ENCODE peak calls at places on chromosomes 7 and 10, in five cellular contexts. B is pons; C is activated naive CD4-positive, alpha-beta T cell; W is neural crest cell; R is stimulated activated CD8-positive, alpha-beta memory T cell treated with anti-CD3 and anti-CD28 coated beads, Interleukin-4, amount 100 ng/mL, for 1 hour. A is an unnamed sample.
A peak's percentile ranks its signal among the peaks of the same experiment; 100 is the strongest.

GRCh38 chr7:341841-342638 is 52.1 kb downstream of the FOXL3 start:
- DNase-seq in B (peak; percentile 96), C (no peak), W (no peak), R (no peak), A (no peak)

GRCh38 chr7:13988765-13989137 is 715 bp downstream of the ETV1 start:
- DNase-seq in B (peak; percentile 46), C (no peak), W (no peak), R (no peak), A (no peak)

GRCh38 chr7:142566291-142566690 is 183.0 kb upstream of the PRSS1 start:
- DNase-seq in B (no peak), C (no peak), W (no peak), R (no peak), A (no peak)

GRCh38 chr7:28623863-28624262 is 211.5 kb downstream of the CREB5 start:
- DNase-seq in B (no peak), C (no peak), W (no peak), R (no peak), A (no peak)

GRCh38 chr10:57338823-57339558 is 928.7 kb downstream of the IPMK start:
- DNase-seq in B (peak; percentile 29), C (no peak), W (peak; percentile 23), R (no peak), A (peak; percentile 33)

GRCh38 chr7:32658034-32658944 is 163.0 kb downstream of the AVL9 start:
- DNase-seq in B (peak; percentile 10), C (no peak), W (no peak), R (no peak), A (no peak)

GRCh38 chr10:30028452-30029045 is 30.8 kb downstream of the JCAD start:
- DNase-seq in B (no peak), C (no peak), W (no peak), R (no peak), A (no peak)

GRCh38 chr7:43879477-43879876 is 10.2 kb upstream of the MRPS24 start:
- DNase-seq in B (no peak), C (no peak), W (no peak), R (no peak), A (no peak)

GRCh38 chr10:29473087-29473356 is 161.7 kb downstream of the SVIL start:
- DNase-seq in B (no peak), C (no peak), W (no peak), R (no peak), A (no peak)

GRCh38 chr7:97407106-97407505 is 289.6 kb downstream of the SDHAF3 start:
- DNase-seq in B (no peak), C (no peak), W (no peak), R (no peak), A (no peak)

GRCh38 chr10:128623776-128624175 is 497.6 kb upstream of the MKI67 start:
- DNase-seq in B (no peak), C (no peak), W (no peak), R (no peak), A (no peak)

GRCh38 chr7:30206466-30206865 is 71.7 kb downstream of the MTURN start:
- DNase-seq in B (no peak), C (no peak), W (no peak), R (no peak), A (no peak)

GRCh38 chr7:27032843-27033242 is 63.0 kb downstream of the HOXA1 start:
- DNase-seq in B (no peak), C (no peak), W (no peak), R (no peak), A (no peak)

GRCh38 chr7:1781369-1781768 is 111.3 kb downstream of the ELFN1 start:
- DNase-seq in B (no peak), C (no peak), W (no peak), R (no peak), A (no peak)

GRCh38 chr10:103545771-103546281 is 52.3 kb downstream of the NEURL1 start:
- DNase-seq in B (no peak), C (no peak), W (no peak), R (no peak), A (no peak)

GRCh38 chr10:24299587-24300258 is 90.8 kb downstream of the KIAA1217 start:
- DNase-seq in B (no peak), C (no peak), W (no peak), R (no peak), A (no peak)

GRCh38 chr10:75899816-75900357 is 468.5 kb downstream of the LRMDA start:
- DNase-seq in B (no peak), C (no peak), W (no peak), R (no peak), A (no peak)

GRCh38 chr7:24341677-24342076 is 57.7 kb downstream of the NPY start:
- DNase-seq in B (no peak), C (no peak), W (no peak), R (no peak), A (no peak)

GRCh38 chr10:13651969-13652720 is 65.4 kb downstream of the PRPF18 start:
- DNase-seq in B (no peak), C (no peak), W (no peak), R (no peak), A (no peak)

GRCh38 chr7:129644634-129645230 is 33.2 kb downstream of the NRF1 start:
- DNase-seq in B (peak; percentile 85), C (no peak), W (no peak), R (no peak), A (no peak)

GRCh38 chr7:47663841-47664240 is 81.9 kb upstream of the TNS3 start:
- DNase-seq in B (no peak), C (no peak), W (no peak), R (no peak), A (no peak)

GRCh38 chr10:25556457-25556856 is 377.6 kb upstream of the MYO3A start:
- DNase-seq in B (no peak), C (no peak), W (no peak), R (no peak), A (no peak)

GRCh38 chr7:725223-726005 is 1.1 kb upstream of the DNAAF5 start:
- DNase-seq in B (no peak), C (no peak), W (no peak), R (no peak), A (no peak)

GRCh38 chr7:94620703-94621118 is 35.2 kb downstream of the SGCE start:
- DNase-seq in B (peak; percentile 70), C (no peak), W (no peak), R (no peak), A (no peak)

GRCh38 chr10:78263521-78263988 is 229.9 kb downstream of the RPS24 start:
- DNase-seq in B (peak; percentile 95), C (no peak), W (no peak), R (no peak), A (no peak)

GRCh38 chr7:41979834-41980307 is 257.1 kb downstream of the GLI3 start:
- DNase-seq in B (no peak), C (no peak), W (peak; percentile 32), R (no peak), A (peak; percentile 45)

GRCh38 chr10:30294506-30295280 is 54.4 kb downstream of the MTPAP start:
- DNase-seq in B (no peak), C (no peak), W (no peak), R (no peak), A (no peak)

GRCh38 chr10:87691515-87692070 is 31.9 kb downstream of the PAPSS2 start:
- DNase-seq in B (no peak), C (no peak), W (no peak), R (no peak), A (no peak)

GRCh38 chr10:119807960-119808697 is 64.5 kb downstream of the MCMBP start:
- DNase-seq in B (no peak), C (no peak), W (no peak), R (no peak), A (no peak)

GRCh38 chr7:100604078-100604975 is 2.2 kb downstream of the PCOLCE start:
- DNase-seq in B (no peak), C (peak; percentile 73), W (peak; percentile 67), R (no peak), A (no peak)

GRCh38 chr7:99734987-99735386 is at the start of gene CYP3A7:
- DNase-seq in B (no peak), C (no peak), W (no peak), R (no peak), A (no peak)

GRCh38 chr7:116540743-116541142 is 15.9 kb downstream of the CAV1 start:
- DNase-seq in B (no peak), C (no peak), W (no peak), R (no peak), A (no peak)

GRCh38 chr7:32905175-32905662 is 13.7 kb upstream of the KBTBD2 start:
- DNase-seq in B (peak; percentile 83), C (peak; percentile 53), W (peak; percentile 42), R (no peak), A (peak; percentile 66)